ENCODE peak calls at places on chromosomes 16 and 17, in eight cellular contexts. One of them, this sample, is unnamed.

GRCh38 chr17:29620271-29620670 is 2.4 kb downstream of the CORO6 start:
- DNase-seq in lower leg skin: no peak
- DNase-seq in BE2C: no peak
- DNase-seq in fibroblast of pulmonary artery: no peak
- DNase-seq in thoracic aorta: no peak
- DNase-seq in tibial nerve: no peak
- DNase-seq in stomach: no peak
- DNase-seq in foreskin fibroblast: peak
- DNase-seq in this sample: peak

GRCh38 chr17:45262516-45263476 is 902 bp upstream of the SPATA32 start:
- DNase-seq in fibroblast of pulmonary artery: peak
- DNase-seq in lower leg skin: no peak
- DNase-seq in foreskin fibroblast: peak
- DNase-seq in stomach: no peak
- DNase-seq in tibial nerve: no peak
- DNase-seq in BE2C: no peak
- DNase-seq in thoracic aorta: no peak
- DNase-seq in this sample: peak

GRCh38 chr16:588639-588888 is 1.3 kb upstream of the RAB40C start:
- DNase-seq in BE2C: peak
- DNase-seq in fibroblast of pulmonary artery: peak
- DNase-seq in stomach: peak
- DNase-seq in thoracic aorta: peak
- DNase-seq in lower leg skin: no peak
- DNase-seq in foreskin fibroblast: peak
- DNase-seq in tibial nerve: no peak
- DNase-seq in this sample: peak

GRCh38 chr16:4850211-4850610 is 2.9 kb downstream of the UBN1 start:
- DNase-seq in fibroblast of pulmonary artery: no peak
- DNase-seq in thoracic aorta: no peak
- DNase-seq in BE2C: no peak
- DNase-seq in stomach: no peak
- DNase-seq in foreskin fibroblast: peak
- DNase-seq in lower leg skin: no peak
- DNase-seq in tibial nerve: no peak
- DNase-seq in this sample: peak

GRCh38 chr16:80369559-80369958 is 171.2 kb upstream of the DYNLRB2 start:
- DNase-seq in foreskin fibroblast: peak
- DNase-seq in BE2C: no peak
- DNase-seq in tibial nerve: no peak
- DNase-seq in stomach: peak
- DNase-seq in fibroblast of pulmonary artery: peak
- DNase-seq in thoracic aorta: no peak
- DNase-seq in lower leg skin: peak
- DNase-seq in this sample: peak

GRCh38 chr16:22782299-22782698 is 31.7 kb upstream of the HS3ST2 start:
- DNase-seq in tibial nerve: no peak
- DNase-seq in thoracic aorta: no peak
- DNase-seq in stomach: no peak
- DNase-seq in lower leg skin: peak
- DNase-seq in BE2C: peak
- DNase-seq in foreskin fibroblast: no peak
- DNase-seq in fibroblast of pulmonary artery: no peak
- DNase-seq in this sample: no peak

GRCh38 chr17:13005530-13005929 is 12.3 kb downstream of the ELAC2 start:
- DNase-seq in tibial nerve: no peak
- DNase-seq in foreskin fibroblast: no peak
- DNase-seq in thoracic aorta: no peak
- DNase-seq in BE2C: no peak
- DNase-seq in stomach: no peak
- DNase-seq in fibroblast of pulmonary artery: no peak
- DNase-seq in lower leg skin: no peak
- DNase-seq in this sample: no peak

GRCh38 chr17:50868594-50868993 is 2.4 kb upstream of the TOB1 start:
- DNase-seq in lower leg skin: no peak
- DNase-seq in foreskin fibroblast: no peak
- DNase-seq in BE2C: no peak
- DNase-seq in fibroblast of pulmonary artery: no peak
- DNase-seq in stomach: no peak
- DNase-seq in tibial nerve: no peak
- DNase-seq in thoracic aorta: no peak
- DNase-seq in this sample: no peak

GRCh38 chr17:78962345-78962983 is 17.3 kb downstream of the LGALS3BP start:
- DNase-seq in fibroblast of pulmonary artery: no peak
- DNase-seq in BE2C: no peak
- DNase-seq in tibial nerve: no peak
- DNase-seq in foreskin fibroblast: peak
- DNase-seq in lower leg skin: no peak
- DNase-seq in thoracic aorta: no peak
- DNase-seq in stomach: peak
- DNase-seq in this sample: no peak

GRCh38 chr17:43734376-43734775 is 24.2 kb downstream of the SOST start:
- DNase-seq in stomach: no peak
- DNase-seq in foreskin fibroblast: peak
- DNase-seq in tibial nerve: no peak
- DNase-seq in BE2C: no peak
- DNase-seq in fibroblast of pulmonary artery: peak
- DNase-seq in lower leg skin: no peak
- DNase-seq in thoracic aorta: no peak
- DNase-seq in this sample: peak

GRCh38 chr17:55770220-55770870 is 19.5 kb downstream of the PCTP start:
- DNase-seq in lower leg skin: no peak
- DNase-seq in stomach: no peak
- DNase-seq in tibial nerve: no peak
- DNase-seq in foreskin fibroblast: peak
- DNase-seq in fibroblast of pulmonary artery: peak
- DNase-seq in thoracic aorta: no peak
- DNase-seq in BE2C: no peak
- DNase-seq in this sample: peak

GRCh38 chr17:75632428-75632827 is 806 bp upstream of the SMIM5 start:
- DNase-seq in tibial nerve: no peak
- DNase-seq in thoracic aorta: no peak
- DNase-seq in stomach: no peak
- DNase-seq in foreskin fibroblast: no peak
- DNase-seq in lower leg skin: no peak
- DNase-seq in BE2C: no peak
- DNase-seq in fibroblast of pulmonary artery: no peak
- DNase-seq in this sample: no peak

GRCh38 chr17:81221371-81221841 is 1.4 kb downstream of the CEP131 start:
- DNase-seq in tibial nerve: no peak
- DNase-seq in foreskin fibroblast: no peak
- DNase-seq in thoracic aorta: no peak
- DNase-seq in lower leg skin: no peak
- DNase-seq in BE2C: no peak
- DNase-seq in stomach: no peak
- DNase-seq in fibroblast of pulmonary artery: no peak
- DNase-seq in this sample: no peak

GRCh38 chr17:29699283-29699682 is 76.6 kb upstream of the CORO6 start:
- DNase-seq in thoracic aorta: no peak
- DNase-seq in BE2C: no peak
- DNase-seq in tibial nerve: no peak
- DNase-seq in lower leg skin: no peak
- DNase-seq in foreskin fibroblast: peak
- DNase-seq in fibroblast of pulmonary artery: no peak
- DNase-seq in stomach: no peak
- DNase-seq in this sample: no peak

GRCh38 chr16:10736926-10737625 is 6.6 kb upstream of the NUBP1 start:
- DNase-seq in foreskin fibroblast: peak
- DNase-seq in thoracic aorta: no peak
- DNase-seq in tibial nerve: no peak
- DNase-seq in lower leg skin: peak
- DNase-seq in BE2C: peak
- DNase-seq in fibroblast of pulmonary artery: peak
- DNase-seq in stomach: peak
- DNase-seq in this sample: peak

GRCh38 chr16:78022347-78022746 is at the start of gene CLEC3A:
- DNase-seq in stomach: no peak
- DNase-seq in BE2C: no peak
- DNase-seq in foreskin fibroblast: no peak
- DNase-seq in tibial nerve: no peak
- DNase-seq in thoracic aorta: no peak
- DNase-seq in lower leg skin: no peak
- DNase-seq in fibroblast of pulmonary artery: no peak
- DNase-seq in this sample: no peak

GRCh38 chr17:31493656-31494155 is 102.2 kb downstream of the RAB11FIP4 start:
- DNase-seq in fibroblast of pulmonary artery: no peak
- DNase-seq in tibial nerve: no peak
- DNase-seq in foreskin fibroblast: no peak
- DNase-seq in BE2C: no peak
- DNase-seq in lower leg skin: no peak
- DNase-seq in thoracic aorta: no peak
- DNase-seq in stomach: no peak
- DNase-seq in this sample: no peak

GRCh38 chr17:560379-560935 is 154.2 kb downstream of the VPS53 start:
- DNase-seq in stomach: no peak
- DNase-seq in BE2C: no peak
- DNase-seq in fibroblast of pulmonary artery: peak
- DNase-seq in tibial nerve: no peak
- DNase-seq in foreskin fibroblast: peak
- DNase-seq in lower leg skin: no peak
- DNase-seq in thoracic aorta: no peak
- DNase-seq in this sample: no peak

GRCh38 chr17:5587431-5588032 is 3.2 kb upstream of the NLRP1 start:
- DNase-seq in tibial nerve: no peak
- DNase-seq in foreskin fibroblast: peak
- DNase-seq in fibroblast of pulmonary artery: peak
- DNase-seq in BE2C: peak
- DNase-seq in lower leg skin: peak
- DNase-seq in stomach: no peak
- DNase-seq in thoracic aorta: no peak
- DNase-seq in this sample: peak

GRCh38 chr16:29974291-29975133 is 844 bp downstream of the TAOK2 start:
- DNase-seq in tibial nerve: no peak
- DNase-seq in foreskin fibroblast: peak
- DNase-seq in thoracic aorta: no peak
- DNase-seq in fibroblast of pulmonary artery: peak
- DNase-seq in lower leg skin: no peak
- DNase-seq in stomach: no peak
- DNase-seq in BE2C: no peak
- DNase-seq in this sample: peak

GRCh38 chr17:44970136-44970737 is 2.1 kb upstream of the C1QL1 start:
- DNase-seq in BE2C: peak
- DNase-seq in foreskin fibroblast: peak
- DNase-seq in stomach: no peak
- DNase-seq in tibial nerve: no peak
- DNase-seq in fibroblast of pulmonary artery: no peak
- DNase-seq in lower leg skin: no peak
- DNase-seq in thoracic aorta: no peak
- DNase-seq in this sample: peak

GRCh38 chr16:15575293-15576049 is 67.5 kb downstream of the MARF1 start:
- DNase-seq in thoracic aorta: no peak
- DNase-seq in foreskin fibroblast: no peak
- DNase-seq in lower leg skin: no peak
- DNase-seq in BE2C: no peak
- DNase-seq in tibial nerve: no peak
- DNase-seq in stomach: no peak
- DNase-seq in fibroblast of pulmonary artery: no peak
- DNase-seq in this sample: no peak

GRCh38 chr17:66089764-66090163 is 102.2 kb downstream of the CEP112 start:
- DNase-seq in lower leg skin: no peak
- DNase-seq in BE2C: no peak
- DNase-seq in fibroblast of pulmonary artery: no peak
- DNase-seq in foreskin fibroblast: no peak
- DNase-seq in tibial nerve: no peak
- DNase-seq in stomach: no peak
- DNase-seq in thoracic aorta: no peak
- DNase-seq in this sample: no peak

GRCh38 chr17:76843703-76844484 is 24.3 kb upstream of the MGAT5B start:
- DNase-seq in thoracic aorta: no peak
- DNase-seq in BE2C: peak
- DNase-seq in stomach: no peak
- DNase-seq in lower leg skin: no peak
- DNase-seq in fibroblast of pulmonary artery: no peak
- DNase-seq in tibial nerve: no peak
- DNase-seq in foreskin fibroblast: peak
- DNase-seq in this sample: no peak
- TF ChIP-seq CTCF in thoracic aorta: no peak
- TF ChIP-seq CTCF in BE2C: peak
- TF ChIP-seq CTCF in stomach: no peak
- TF ChIP-seq CTCF in lower leg skin: no peak
- TF ChIP-seq CTCF in fibroblast of pulmonary artery: no peak
- TF ChIP-seq CTCF in tibial nerve: no peak
- TF ChIP-seq CTCF in foreskin fibroblast: no peak
- TF ChIP-seq CTCF in this sample: no peak

GRCh38 chr17:77399319-77399959 is 258.7 kb downstream of the SEC14L1 start:
- DNase-seq in thoracic aorta: no peak
- DNase-seq in foreskin fibroblast: no peak
- DNase-seq in tibial nerve: no peak
- DNase-seq in lower leg skin: no peak
- DNase-seq in fibroblast of pulmonary artery: no peak
- DNase-seq in BE2C: no peak
- DNase-seq in stomach: no peak
- DNase-seq in this sample: no peak
- H3K4me3 ChIP-seq in thoracic aorta: no peak
- H3K4me3 ChIP-seq in foreskin fibroblast: no peak
- H3K4me3 ChIP-seq in tibial nerve: no peak
- H3K4me3 ChIP-seq in lower leg skin: no peak
- H3K4me3 ChIP-seq in fibroblast of pulmonary artery: no peak
- H3K4me3 ChIP-seq in BE2C: no peak
- H3K4me3 ChIP-seq in stomach: no peak
- H3K4me3 ChIP-seq in this sample: no peak

DNA sequence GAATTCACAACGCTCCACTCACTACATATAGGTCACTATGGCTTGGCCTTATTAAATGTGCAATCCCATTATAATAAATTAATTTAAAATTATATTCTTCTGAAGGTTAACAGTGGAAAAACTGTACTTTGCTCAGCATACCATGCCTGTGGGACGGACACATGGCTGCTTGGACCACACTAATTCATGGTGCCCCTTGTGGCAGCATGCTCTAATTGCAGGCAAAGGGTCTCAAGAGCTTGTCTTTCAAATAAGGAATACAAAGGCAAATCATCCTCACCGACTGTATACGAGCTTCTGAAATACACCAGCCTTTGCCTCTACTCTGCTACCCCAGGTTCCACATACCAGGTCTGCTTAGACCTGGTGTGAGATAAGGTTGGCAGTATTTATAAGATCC is 11.7 kb downstream of the SMPD3 start:
- DNase-seq in lower leg skin: no peak
- DNase-seq in BE2C: no peak
- DNase-seq in thoracic aorta: no peak
- DNase-seq in fibroblast of pulmonary artery: no peak
- DNase-seq in stomach: no peak
- DNase-seq in tibial nerve: no peak
- DNase-seq in foreskin fibroblast: no peak
- DNase-seq in this sample: no peak
- TF ChIP-seq CTCF in lower leg skin: no peak
- TF ChIP-seq CTCF in BE2C: peak
- TF ChIP-seq CTCF in thoracic aorta: no peak
- TF ChIP-seq CTCF in fibroblast of pulmonary artery: peak
- TF ChIP-seq CTCF in stomach: no peak
- TF ChIP-seq CTCF in tibial nerve: no peak
- TF ChIP-seq CTCF in foreskin fibroblast: no peak
- TF ChIP-seq CTCF in this sample: peak

DNA sequence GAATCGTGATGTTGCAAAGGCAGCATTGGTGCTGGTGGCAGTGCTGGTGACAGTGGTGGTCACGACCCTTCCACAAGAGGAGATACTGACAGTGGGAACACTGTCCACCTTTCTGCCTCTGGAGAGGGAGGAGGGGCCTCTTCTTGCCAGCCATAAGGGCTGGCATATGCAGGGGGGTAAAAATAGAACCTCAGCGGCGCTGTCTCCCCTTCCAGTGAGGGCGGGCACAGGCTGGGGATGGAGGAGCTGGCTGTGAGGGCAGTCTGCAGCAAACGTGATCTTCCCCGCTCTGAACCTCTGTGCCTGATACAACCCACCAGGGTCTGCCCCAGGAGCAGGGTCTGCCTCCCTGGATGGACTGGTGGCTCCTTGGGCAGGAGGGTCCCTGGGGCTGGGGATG is 3.4 kb downstream of the RAP1GAP2 start:
- DNase-seq in lower leg skin: no peak
- DNase-seq in thoracic aorta: no peak
- DNase-seq in tibial nerve: no peak
- DNase-seq in stomach: no peak
- DNase-seq in fibroblast of pulmonary artery: no peak
- DNase-seq in BE2C: no peak
- DNase-seq in foreskin fibroblast: no peak
- DNase-seq in this sample: no peak
- H3K4me3 ChIP-seq in lower leg skin: no peak
- H3K4me3 ChIP-seq in thoracic aorta: no peak
- H3K4me3 ChIP-seq in tibial nerve: no peak
- H3K4me3 ChIP-seq in stomach: no peak
- H3K4me3 ChIP-seq in fibroblast of pulmonary artery: no peak
- H3K4me3 ChIP-seq in BE2C: no peak
- H3K4me3 ChIP-seq in foreskin fibroblast: no peak
- H3K4me3 ChIP-seq in this sample: no peak